ENCODE peak calls at places on chromosomes 3 and 15, in eight cellular contexts. I is left ventricle myocardium inferior; K is GM20000; W is glomerular endothelial cell; L is pancreas; G is GM13976; B is activated CD8-positive, alpha-beta memory T cell treated with anti-CD3 and anti-CD28 coated beads for 24 hours; N is tibial nerve. C is an unnamed sample.

GRCh38 chr3:41338276-41338675 is 139.0 kb downstream of the CTNNB1 start:
- DNase-seq in N (no peak), I (no peak), G (no peak), B (no peak), L (no peak), W (no peak), K (no peak), C (no peak)

GRCh38 chr15:85329561-85330421 is 50.6 kb upstream of the AKAP13 start:
- DNase-seq in K (peak), B (peak), L (no peak), W (no peak), I (peak), N (no peak), G (peak), C (peak)

GRCh38 chr3:50100956-50101845 is 12.5 kb downstream of the RBM5 start:
- DNase-seq in W (no peak), G (no peak), B (no peak), K (no peak), I (no peak), N (no peak), L (no peak), C (no peak)

GRCh38 chr3:189724366-189724765 is 93.2 kb downstream of the TP63 start:
- DNase-seq in B (no peak), K (no peak), I (no peak), W (no peak), L (no peak), G (no peak), N (no peak), C (no peak)

GRCh38 chr15:99427668-99428361 is 138.0 kb upstream of the MEF2A start:
- DNase-seq in B (no peak), L (peak), K (no peak), G (no peak), N (no peak), W (no peak), I (no peak), C (no peak)

GRCh38 chr15:99845009-99845408 is 111.8 kb upstream of the LYSMD4 start:
- DNase-seq in W (no peak), B (no peak), K (no peak), N (no peak), G (no peak), L (no peak), I (no peak), C (peak)

GRCh38 chr15:36334059-36334458 is 245.4 kb upstream of the CDIN1 start:
- DNase-seq in N (no peak), K (no peak), I (no peak), L (no peak), G (no peak), B (no peak), W (no peak), C (no peak)

GRCh38 chr3:88809993-88810392 is 297.4 kb upstream of the EPHA3 start:
- DNase-seq in B (no peak), W (no peak), K (no peak), I (no peak), L (no peak), G (no peak), N (no peak), C (no peak)

GRCh38 chr3:104873331-104873730 is 493.4 kb upstream of the ALCAM start:
- DNase-seq in L (no peak), N (no peak), K (no peak), B (no peak), G (no peak), I (no peak), W (no peak), C (no peak)

GRCh38 chr3:189267981-189268613 is 96.3 kb downstream of the TPRG1 start:
- DNase-seq in N (no peak), K (no peak), B (no peak), L (no peak), G (no peak), W (no peak), I (no peak), C (no peak)

GRCh38 chr3:15064299-15064834 is 748 bp downstream of the MRPS25 start:
- DNase-seq in W (no peak), B (no peak), I (no peak), N (no peak), G (peak), L (no peak), K (peak), C (peak)

GRCh38 chr15:40930430-40931299 is 1.5 kb downstream of the DLL4 start:
- DNase-seq in K (peak), L (no peak), I (peak), G (peak), W (no peak), N (no peak), B (peak), C (peak)